ENCODE peak calls at places on chromosomes 13 and 19, in five cellular contexts. One of them, this sample, is unnamed. For H3K4me1, the result is how much of the 10 kb centered on the place peaks cover.

GRCh38 chr13:25816239-25816638 is 235.6 kb downstream of the SHISA2 start:
- DNase-seq in cardiac muscle cell: no peak
- DNase-seq in A549: no peak
- DNase-seq in left ventricle myocardium inferior: no peak
- DNase-seq in heart left ventricle: no peak
- DNase-seq in this sample: no peak

GRCh38 chr13:84126671-84127171 is 244.4 kb upstream of the SLITRK1 start:
- DNase-seq in cardiac muscle cell: peak
- DNase-seq in A549: no peak
- DNase-seq in left ventricle myocardium inferior: no peak
- DNase-seq in heart left ventricle: no peak
- DNase-seq in this sample: no peak

GRCh38 chr19:1925544-1925943 is 15.4 kb upstream of the CSNK1G2 start:
- DNase-seq in cardiac muscle cell: no peak
- DNase-seq in A549: no peak
- DNase-seq in left ventricle myocardium inferior: no peak
- DNase-seq in heart left ventricle: no peak
- DNase-seq in this sample: no peak

GRCh38 chr13:73194310-73194709 is 135.5 kb downstream of the KLF5 start:
- DNase-seq in cardiac muscle cell: no peak
- DNase-seq in A549: no peak
- DNase-seq in left ventricle myocardium inferior: no peak
- DNase-seq in heart left ventricle: no peak
- DNase-seq in this sample: no peak

GRCh38 chr19:39236527-39236926 is 8.3 kb downstream of the IFNL3 start:
- DNase-seq in cardiac muscle cell: no peak
- DNase-seq in A549: no peak
- DNase-seq in left ventricle myocardium inferior: no peak
- DNase-seq in heart left ventricle: no peak
- DNase-seq in this sample: no peak

GRCh38 chr19:16066611-16067104 is 9.6 kb upstream of the TPM4 start:
- DNase-seq in cardiac muscle cell: no peak
- DNase-seq in A549: no peak
- DNase-seq in left ventricle myocardium inferior: no peak
- DNase-seq in heart left ventricle: no peak
- DNase-seq in this sample: no peak

GRCh38 chr19:27780367-27781065 is 1432.4 kb downstream of the UQCRFS1 start:
- DNase-seq in cardiac muscle cell: no peak
- DNase-seq in A549: no peak
- DNase-seq in left ventricle myocardium inferior: no peak
- DNase-seq in heart left ventricle: no peak
- DNase-seq in this sample: no peak

GRCh38 chr19:961866-962620 is 22.1 kb upstream of the WDR18 start:
- DNase-seq in cardiac muscle cell: no peak
- DNase-seq in A549: no peak
- DNase-seq in left ventricle myocardium inferior: no peak
- DNase-seq in heart left ventricle: no peak
- DNase-seq in this sample: no peak

GRCh38 chr19:489418-490196 is 6.7 kb upstream of the MADCAM1 start:
- DNase-seq in cardiac muscle cell: peak
- DNase-seq in A549: no peak
- DNase-seq in left ventricle myocardium inferior: no peak
- DNase-seq in heart left ventricle: no peak
- DNase-seq in this sample: no peak

GRCh38 chr13:110562696-110563462 is 1.4 kb upstream of the RAB20 start:
- DNase-seq in cardiac muscle cell: no peak
- DNase-seq in A549: no peak
- DNase-seq in left ventricle myocardium inferior: no peak
- DNase-seq in heart left ventricle: no peak
- DNase-seq in this sample: no peak

GRCh38 chr13:24184855-24185254 is 24.3 kb downstream of the SPATA13 start:
- DNase-seq in cardiac muscle cell: no peak
- DNase-seq in A549: no peak
- DNase-seq in left ventricle myocardium inferior: no peak
- DNase-seq in heart left ventricle: no peak
- DNase-seq in this sample: no peak

GRCh38 chr19:47309608-47310007 is at the start of gene C5AR1:
- DNase-seq in cardiac muscle cell: no peak
- DNase-seq in A549: no peak
- DNase-seq in left ventricle myocardium inferior: peak
- DNase-seq in heart left ventricle: peak
- DNase-seq in this sample: no peak

GRCh38 chr19:39679056-39679790 is 23.5 kb downstream of the LGALS16 start:
- DNase-seq in cardiac muscle cell: no peak
- DNase-seq in A549: no peak
- DNase-seq in left ventricle myocardium inferior: no peak
- DNase-seq in heart left ventricle: no peak
- DNase-seq in this sample: no peak

GRCh38 chr19:1651548-1652394 is 644 bp downstream of the TCF3 start:
- DNase-seq in cardiac muscle cell: peak
- DNase-seq in A549: peak
- DNase-seq in left ventricle myocardium inferior: peak
- DNase-seq in heart left ventricle: peak
- DNase-seq in this sample: no peak

GRCh38 chr13:32443111-32443510 is 15.2 kb upstream of the N4BP2L1 start:
- DNase-seq in cardiac muscle cell: peak
- DNase-seq in A549: peak
- DNase-seq in left ventricle myocardium inferior: no peak
- DNase-seq in heart left ventricle: no peak
- DNase-seq in this sample: no peak

GRCh38 chr13:101343128-101343787 is 73.0 kb downstream of the NALCN start:
- DNase-seq in cardiac muscle cell: no peak
- DNase-seq in A549: no peak
- DNase-seq in left ventricle myocardium inferior: no peak
- DNase-seq in heart left ventricle: no peak
- DNase-seq in this sample: no peak

GRCh38 chr19:20039203-20039723 is at the start of gene ZNF682:
- DNase-seq in cardiac muscle cell: peak
- DNase-seq in A549: no peak
- DNase-seq in left ventricle myocardium inferior: peak
- DNase-seq in heart left ventricle: peak
- DNase-seq in this sample: peak

GRCh38 chr13:67769987-67770341 is 539.8 kb upstream of the PCDH9 start:
- DNase-seq in cardiac muscle cell: no peak
- DNase-seq in A549: no peak
- DNase-seq in left ventricle myocardium inferior: no peak
- DNase-seq in heart left ventricle: no peak
- DNase-seq in this sample: no peak

GRCh38 chr13:34776390-34776981 is 165.6 kb upstream of the NBEA start:
- DNase-seq in cardiac muscle cell: no peak
- DNase-seq in A549: no peak
- DNase-seq in left ventricle myocardium inferior: no peak
- DNase-seq in heart left ventricle: no peak
- DNase-seq in this sample: no peak

GRCh38 chr19:46963093-46963734 is 56.4 kb upstream of the NPAS1 start:
- DNase-seq in cardiac muscle cell: no peak
- DNase-seq in A549: no peak
- DNase-seq in left ventricle myocardium inferior: no peak
- DNase-seq in heart left ventricle: no peak
- DNase-seq in this sample: no peak

GRCh38 chr19:40754611-40755247 is 3.7 kb downstream of the SNRPA start:
- DNase-seq in cardiac muscle cell: no peak
- DNase-seq in A549: no peak
- DNase-seq in left ventricle myocardium inferior: no peak
- DNase-seq in heart left ventricle: no peak
- DNase-seq in this sample: no peak

GRCh38 chr13:44373601-44374347 is at the start of gene SERP2:
- DNase-seq in cardiac muscle cell: peak
- DNase-seq in A549: no peak
- DNase-seq in left ventricle myocardium inferior: peak
- DNase-seq in heart left ventricle: peak
- DNase-seq in this sample: no peak

GRCh38 chr13:28402057-28402381 is 92.9 kb downstream of the FLT1 start:
- DNase-seq in cardiac muscle cell: no peak
- DNase-seq in A549: no peak
- DNase-seq in left ventricle myocardium inferior: no peak
- DNase-seq in heart left ventricle: no peak
- DNase-seq in this sample: no peak

GRCh38 chr13:48126944-48127814 is 32.3 kb upstream of the MED4 start:
- DNase-seq in cardiac muscle cell: peak
- DNase-seq in A549: peak
- DNase-seq in left ventricle myocardium inferior: peak
- DNase-seq in heart left ventricle: peak
- DNase-seq in this sample: peak

DNA sequence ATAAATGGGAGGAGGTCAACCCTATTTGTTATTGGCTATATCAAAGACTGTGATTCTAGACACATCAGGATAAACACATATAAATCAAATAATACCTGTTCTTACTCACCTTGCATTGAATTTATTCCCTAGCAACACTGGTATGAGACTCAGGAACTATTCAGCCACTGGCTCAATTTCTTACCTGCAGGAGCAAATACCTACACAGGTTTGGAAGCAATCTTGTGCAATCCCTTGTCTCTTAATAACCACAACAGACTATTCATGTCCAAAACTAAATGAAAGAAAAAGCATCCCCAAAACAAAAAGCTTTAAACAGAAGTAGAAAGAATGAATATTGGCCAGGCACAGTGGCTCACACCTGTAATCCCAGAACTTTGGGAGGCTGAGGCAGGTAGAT is 55.5 kb downstream of the TBC1D4 start:
- DNase-seq in cardiac muscle cell: no peak
- DNase-seq in A549: no peak
- DNase-seq in left ventricle myocardium inferior: no peak
- DNase-seq in heart left ventricle: no peak
- DNase-seq in this sample: no peak
- H3K4me1 ChIP-seq in cardiac muscle cell: under half
- H3K4me1 ChIP-seq in A549: under half
- H3K4me1 ChIP-seq in left ventricle myocardium inferior: half or more
- H3K4me1 ChIP-seq in heart left ventricle: under half
- H3K4me1 ChIP-seq in this sample: under half

GRCh38 chr19:45514376-45515051 is 7.2 kb downstream of the VASP start:
- DNase-seq in cardiac muscle cell: no peak
- DNase-seq in A549: no peak
- DNase-seq in left ventricle myocardium inferior: no peak
- DNase-seq in heart left ventricle: no peak
- DNase-seq in this sample: no peak
- H3K4me1 ChIP-seq in cardiac muscle cell: under half
- H3K4me1 ChIP-seq in A549: half or more
- H3K4me1 ChIP-seq in left ventricle myocardium inferior: half or more
- H3K4me1 ChIP-seq in heart left ventricle: half or more
- H3K4me1 ChIP-seq in this sample: under half

GRCh38 chr19:48390188-48391099 is 907 bp downstream of the KDELR1 start:
- DNase-seq in cardiac muscle cell: peak
- DNase-seq in A549: no peak
- DNase-seq in left ventricle myocardium inferior: peak
- DNase-seq in heart left ventricle: peak
- DNase-seq in this sample: no peak

GRCh38 chr19:48391100-48392005 is at the start of gene KDELR1:
- DNase-seq in cardiac muscle cell: peak
- DNase-seq in A549: peak
- DNase-seq in left ventricle myocardium inferior: peak
- DNase-seq in heart left ventricle: peak
- DNase-seq in this sample: no peak

GRCh38 chr19:48385461-48386087 is 5.8 kb downstream of the KDELR1 start:
- DNase-seq in cardiac muscle cell: no peak
- DNase-seq in A549: no peak
- DNase-seq in left ventricle myocardium inferior: no peak
- DNase-seq in heart left ventricle: no peak
- DNase-seq in this sample: no peak

GRCh38 chr19:48381178-48381950 is 10.0 kb downstream of the KDELR1 start:
- DNase-seq in cardiac muscle cell: no peak
- DNase-seq in A549: no peak
- DNase-seq in left ventricle myocardium inferior: no peak
- DNase-seq in heart left ventricle: no peak
- DNase-seq in this sample: no peak

DNA sequence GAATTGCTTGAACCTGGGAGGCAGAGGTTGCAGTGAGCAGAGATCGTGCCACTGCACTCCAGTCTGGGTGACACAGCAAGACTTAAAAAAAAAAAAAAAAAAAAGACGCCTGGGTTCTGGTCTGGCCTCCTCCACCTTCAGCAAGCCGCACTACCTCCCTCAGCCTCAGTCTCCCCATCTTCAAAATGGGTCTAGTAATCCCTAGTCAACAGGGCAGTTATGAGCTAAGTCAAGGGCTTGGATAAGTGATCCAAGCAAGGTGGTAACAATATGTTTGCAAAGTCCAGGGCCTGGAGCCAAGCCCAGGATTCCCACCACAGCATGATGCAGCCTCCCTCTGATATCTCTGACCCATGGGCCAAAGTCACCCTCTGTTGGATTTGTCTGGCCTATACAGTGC is 4.4 kb downstream of the KDELR1 start:
- DNase-seq in cardiac muscle cell: no peak
- DNase-seq in A549: no peak
- DNase-seq in left ventricle myocardium inferior: no peak
- DNase-seq in heart left ventricle: no peak
- DNase-seq in this sample: no peak
- H3K4me1 ChIP-seq in cardiac muscle cell: under half
- H3K4me1 ChIP-seq in A549: under half
- H3K4me1 ChIP-seq in left ventricle myocardium inferior: under half
- H3K4me1 ChIP-seq in heart left ventricle: under half
- H3K4me1 ChIP-seq in this sample: under half

GRCh38 chr19:8386990-8387389 is 3.2 kb upstream of the RAB11B start:
- DNase-seq in cardiac muscle cell: no peak
- DNase-seq in A549: no peak
- DNase-seq in left ventricle myocardium inferior: no peak
- DNase-seq in heart left ventricle: no peak
- DNase-seq in this sample: no peak

GRCh38 chr19:8388612-8388958 is 1.6 kb upstream of the RAB11B start:
- DNase-seq in cardiac muscle cell: no peak
- DNase-seq in A549: no peak
- DNase-seq in left ventricle myocardium inferior: no peak
- DNase-seq in heart left ventricle: no peak
- DNase-seq in this sample: no peak

GRCh38 chr19:8389891-8390616 is at the start of gene RAB11B:
- DNase-seq in cardiac muscle cell: peak
- DNase-seq in A549: peak
- DNase-seq in left ventricle myocardium inferior: peak
- DNase-seq in heart left ventricle: peak
- DNase-seq in this sample: peak

GRCh38 chr19:8390617-8390981 is 439 bp downstream of the RAB11B start:
- DNase-seq in cardiac muscle cell: peak
- DNase-seq in A549: peak
- DNase-seq in left ventricle myocardium inferior: peak
- DNase-seq in heart left ventricle: peak
- DNase-seq in this sample: peak

GRCh38 chr19:8387688-8388611 is 2.2 kb upstream of the RAB11B start:
- DNase-seq in cardiac muscle cell: no peak
- DNase-seq in A549: peak
- DNase-seq in left ventricle myocardium inferior: no peak
- DNase-seq in heart left ventricle: no peak
- DNase-seq in this sample: no peak
- H3K4me1 ChIP-seq in cardiac muscle cell: under half
- H3K4me1 ChIP-seq in A549: under half
- H3K4me1 ChIP-seq in left ventricle myocardium inferior: under half
- H3K4me1 ChIP-seq in heart left ventricle: under half
- H3K4me1 ChIP-seq in this sample: under half

This sample was measured in NT2/D1.